ENCODE peak calls at places on chromosomes 5 and 9, in five cellular contexts. A, K, O, J and Z are unnamed samples.

GRCh38 chr5:111461261-111461671 is 51.1 kb downstream of the STARD4 start:
- DNase-seq in A (no peak), K (no peak), O (peak; percentile 38), J (no peak), Z (peak; percentile 79)

GRCh38 chr5:124748687-124749594 is 2.5 kb upstream of the ZNF608 start:
- DNase-seq in A (peak; percentile 92), K (no peak), O (peak; percentile 87), J (peak; percentile 70), Z (peak; percentile 90)

GRCh38 chr9:100597236-100597635 is 19.4 kb downstream of the CAVIN4 start:
- DNase-seq in A (no peak), K (no peak), O (no peak), J (no peak), Z (no peak)

GRCh38 chr5:123947797-123948196 is 435.8 kb downstream of the CSNK1G3 start:
- DNase-seq in A (no peak), K (no peak), O (no peak), J (no peak), Z (no peak)

GRCh38 chr9:87609002-87609401 is 111.3 kb downstream of the DAPK1 start:
- DNase-seq in A (no peak), K (no peak), O (no peak), J (no peak), Z (no peak)

GRCh38 chr9:134928796-134929559 is 11.3 kb upstream of the FCN1 start:
- DNase-seq in A (peak; percentile 74), K (no peak), O (no peak), J (no peak), Z (no peak)

GRCh38 chr9:93945400-93946337 is 9.5 kb downstream of the BARX1 start:
- DNase-seq in A (no peak), K (no peak), O (no peak), J (no peak), Z (no peak)

GRCh38 chr9:96514825-96515218 is 64.9 kb downstream of the HABP4 start:
- DNase-seq in A (no peak), K (no peak), O (no peak), J (no peak), Z (no peak)

GRCh38 chr9:132351404-132352050 is 3.3 kb downstream of the SETX start:
- DNase-seq in A (peak; percentile 6), K (no peak), O (no peak), J (no peak), Z (no peak)

GRCh38 chr5:154273028-154273617 is 82.6 kb downstream of the GALNT10 start:
- DNase-seq in A (no peak), K (no peak), O (peak; percentile 24), J (no peak), Z (peak; percentile 53)

GRCh38 chr5:159768243-159768642 is 148.0 kb upstream of the ADRA1B start:
- DNase-seq in A (no peak), K (no peak), O (peak; percentile 50), J (no peak), Z (peak; percentile 15)

GRCh38 chr5:151892393-151892792 is 32.3 kb downstream of the GLRA1 start:
- DNase-seq in A (no peak), K (no peak), O (no peak), J (no peak), Z (no peak)

GRCh38 chr5:56494300-56494704 is 261.2 kb upstream of the ANKRD55 start:
- DNase-seq in A (no peak), K (no peak), O (no peak), J (no peak), Z (no peak)

GRCh38 chr9:113798062-113799030 is 77.8 kb upstream of the ZNF618 start:
- DNase-seq in A (no peak), K (no peak), O (peak; percentile 47), J (no peak), Z (no peak)

GRCh38 chr9:94086961-94087360 is 2.7 kb downstream of the PTPDC1 start:
- DNase-seq in A (no peak), K (no peak), O (no peak), J (no peak), Z (no peak)

GRCh38 chr9:82010711-82011110 is 22.1 kb downstream of the SPATA31D1 start:
- DNase-seq in A (no peak), K (no peak), O (no peak), J (no peak), Z (no peak)

GRCh38 chr9:88775037-88775471 is 216.2 kb upstream of the S1PR3 start:
- DNase-seq in A (no peak), K (no peak), O (peak; percentile 91), J (peak; percentile 90), Z (peak; percentile 92)

GRCh38 chr5:112109331-112109993 is 309.6 kb downstream of the EPB41L4A start:
- DNase-seq in A (no peak), K (no peak), O (peak; percentile 64), J (peak; percentile 92), Z (peak; percentile 96)

GRCh38 chr9:68426755-68427154 is 70.3 kb downstream of the PGM5 start:
- DNase-seq in A (no peak), K (no peak), O (no peak), J (no peak), Z (no peak)

GRCh38 chr9:4048441-4048840 is 251.4 kb downstream of the GLIS3 start:
- DNase-seq in A (no peak), K (no peak), O (peak; percentile 68), J (peak; percentile 12), Z (peak; percentile 18)

GRCh38 chr5:167952278-167952990 is 339.0 kb upstream of the WWC1 start:
- DNase-seq in A (no peak), K (no peak), O (no peak), J (no peak), Z (no peak)

GRCh38 chr5:169385636-169386035 is 84.7 kb upstream of the SLIT3 start:
- DNase-seq in A (no peak), K (no peak), O (no peak), J (no peak), Z (no peak)

GRCh38 chr5:41509399-41510175 is 814 bp downstream of the PLCXD3 start:
- DNase-seq in A (no peak), K (no peak), O (no peak), J (no peak), Z (no peak)

GRCh38 chr9:120348951-120349429 is 231.0 kb downstream of the CDK5RAP2 start:
- DNase-seq in A (peak; percentile 27), K (peak; percentile 16), O (peak; percentile 57), J (no peak), Z (peak; percentile 36)

GRCh38 chr9:81669011-81669739 is 20.2 kb downstream of the TLE1 start:
- DNase-seq in A (no peak), K (no peak), O (peak; percentile 55), J (no peak), Z (no peak)

GRCh38 chr5:105131045-105131444 is 1568.5 kb upstream of the NUDT12 start:
- DNase-seq in A (no peak), K (no peak), O (no peak), J (no peak), Z (no peak)

GRCh38 chr9:93122721-93123221 is 11.3 kb downstream of the NINJ1 start:
- DNase-seq in A (no peak), K (no peak), O (no peak), J (no peak), Z (no peak)

GRCh38 chr5:9523090-9523813 is 22.6 kb downstream of the SEMA5A start:
- DNase-seq in A (no peak), K (no peak), O (no peak), J (no peak), Z (peak; percentile 68)

GRCh38 chr9:92424340-92424739 is at the start of gene OMD:
- DNase-seq in A (no peak), K (no peak), O (no peak), J (peak; percentile 76), Z (peak; percentile 38)

GRCh38 chr5:137856201-137856600 is 11.5 kb upstream of the MYOT start:
- DNase-seq in A (no peak), K (no peak), O (no peak), J (no peak), Z (no peak)

GRCh38 chr9:3992222-3992621 is 307.6 kb downstream of the GLIS3 start:
- DNase-seq in A (no peak), K (no peak), O (no peak), J (no peak), Z (no peak)

GRCh38 chr5:170353011-170353890 is 35.9 kb downstream of the KCNMB1 start:
- DNase-seq in A (no peak), K (no peak), O (no peak), J (no peak), Z (peak; percentile 4)